ENCODE peak calls at places on chromosomes 7 and 10, in eight cellular contexts. P is esophagus muscularis mucosa, W is A549, B is stomach, H is tibial nerve, D is H1, T is transverse colon, N is sigmoid colon. O is an unnamed sample.

GRCh38 chr7:28533731-28534531 is 121.6 kb downstream of the CREB5 start:
- DNase-seq in P (no peak), W (peak), B (no peak), H (peak), D (no peak), T (no peak), N (peak), O (no peak)

GRCh38 chr10:26438534-26439269 is 561 bp downstream of the APBB1IP start:
- DNase-seq in P (peak), W (no peak), B (no peak), H (no peak), D (peak), T (peak), N (peak), O (peak)

GRCh38 chr7:101450064-101450463 is 87.4 kb downstream of the COL26A1 start:
- DNase-seq in P (no peak), W (no peak), B (no peak), H (no peak), D (no peak), T (no peak), N (no peak), O (no peak)

GRCh38 chr10:1872151-1872726 is 134.9 kb upstream of the ADARB2 start:
- DNase-seq in P (peak), W (no peak), B (no peak), H (no peak), D (no peak), T (no peak), N (no peak), O (no peak)

GRCh38 chr10:3775671-3776551 is 9.1 kb downstream of the KLF6 start:
- DNase-seq in P (no peak), W (peak), B (no peak), H (no peak), D (peak), T (peak), N (peak), O (no peak)

GRCh38 chr10:101560293-101561067 is 27.6 kb downstream of the POLL start:
- DNase-seq in P (no peak), W (no peak), B (peak), H (no peak), D (peak), T (no peak), N (peak), O (no peak)

GRCh38 chr7:83166781-83167180 is 4.1 kb upstream of the PCLO start:
- DNase-seq in P (no peak), W (no peak), B (no peak), H (no peak), D (no peak), T (no peak), N (no peak), O (no peak)

GRCh38 chr10:27252267-27253000 is 11.8 kb upstream of the ACBD5 start:
- DNase-seq in P (no peak), W (peak), B (peak), H (peak), D (peak), T (peak), N (no peak), O (peak)

GRCh38 chr10:131404886-131405285 is 93.4 kb upstream of the TCERG1L start:
- DNase-seq in P (no peak), W (no peak), B (no peak), H (no peak), D (no peak), T (no peak), N (no peak), O (no peak)

GRCh38 chr10:1939016-1939415 is 201.7 kb upstream of the ADARB2 start:
- DNase-seq in P (peak), W (no peak), B (no peak), H (no peak), D (no peak), T (no peak), N (no peak), O (no peak)

GRCh38 chr10:49282879-49283321 is 16.1 kb upstream of the C10orf71 start:
- DNase-seq in P (no peak), W (no peak), B (peak), H (no peak), D (no peak), T (no peak), N (peak), O (no peak)

GRCh38 chr7:105837765-105838241 is 38.6 kb downstream of the ATXN7L1 start:
- DNase-seq in P (peak), W (no peak), B (no peak), H (no peak), D (no peak), T (peak), N (peak), O (peak)

GRCh38 chr7:92325173-92325572 is 79.4 kb downstream of the ANKIB1 start:
- DNase-seq in P (no peak), W (no peak), B (no peak), H (no peak), D (no peak), T (no peak), N (no peak), O (no peak)

GRCh38 chr7:74405191-74405898 is 48.4 kb upstream of the GTF2IRD1 start:
- DNase-seq in P (no peak), W (peak), B (no peak), H (no peak), D (peak), T (no peak), N (peak), O (peak)

GRCh38 chr10:54800677-54801480 is at the start of gene PCDH15:
- DNase-seq in P (no peak), W (peak), B (no peak), H (no peak), D (peak), T (no peak), N (no peak), O (no peak)

GRCh38 chr10:45235823-45236222 is 79.6 kb downstream of the OR13A1 start:
- DNase-seq in P (peak), W (no peak), B (no peak), H (no peak), D (no peak), T (no peak), N (no peak), O (no peak)

GRCh38 chr10:6579904-6580278 is at the start of gene PRKCQ:
- DNase-seq in P (no peak), W (peak), B (no peak), H (no peak), D (no peak), T (peak), N (no peak), O (no peak)

GRCh38 chr10:1229574-1229973 is 173.4 kb downstream of the WDR37 start:
- DNase-seq in P (no peak), W (no peak), B (no peak), H (no peak), D (no peak), T (no peak), N (no peak), O (no peak)

GRCh38 chr10:71694567-71694968 is 25.0 kb downstream of the C10orf105 start:
- DNase-seq in P (no peak), W (no peak), B (peak), H (peak), D (no peak), T (peak), N (no peak), O (no peak)

GRCh38 chr7:22920664-22921063 is 93.3 kb downstream of the HYCC1 start:
- DNase-seq in P (no peak), W (peak), B (no peak), H (no peak), D (no peak), T (no peak), N (no peak), O (no peak)

GRCh38 chr7:50921114-50921513 is 138.4 kb upstream of the GRB10 start:
- DNase-seq in P (no peak), W (no peak), B (no peak), H (no peak), D (no peak), T (no peak), N (no peak), O (no peak)

GRCh38 chr10:43202657-43203490 is 64.0 kb downstream of the RASGEF1A start:
- DNase-seq in P (no peak), W (peak), B (peak), H (no peak), D (peak), T (peak), N (no peak), O (peak)

GRCh38 chr7:29857654-29858053 is 51.3 kb downstream of the WIPF3 start:
- DNase-seq in P (no peak), W (no peak), B (no peak), H (no peak), D (no peak), T (no peak), N (no peak), O (no peak)

DNA sequence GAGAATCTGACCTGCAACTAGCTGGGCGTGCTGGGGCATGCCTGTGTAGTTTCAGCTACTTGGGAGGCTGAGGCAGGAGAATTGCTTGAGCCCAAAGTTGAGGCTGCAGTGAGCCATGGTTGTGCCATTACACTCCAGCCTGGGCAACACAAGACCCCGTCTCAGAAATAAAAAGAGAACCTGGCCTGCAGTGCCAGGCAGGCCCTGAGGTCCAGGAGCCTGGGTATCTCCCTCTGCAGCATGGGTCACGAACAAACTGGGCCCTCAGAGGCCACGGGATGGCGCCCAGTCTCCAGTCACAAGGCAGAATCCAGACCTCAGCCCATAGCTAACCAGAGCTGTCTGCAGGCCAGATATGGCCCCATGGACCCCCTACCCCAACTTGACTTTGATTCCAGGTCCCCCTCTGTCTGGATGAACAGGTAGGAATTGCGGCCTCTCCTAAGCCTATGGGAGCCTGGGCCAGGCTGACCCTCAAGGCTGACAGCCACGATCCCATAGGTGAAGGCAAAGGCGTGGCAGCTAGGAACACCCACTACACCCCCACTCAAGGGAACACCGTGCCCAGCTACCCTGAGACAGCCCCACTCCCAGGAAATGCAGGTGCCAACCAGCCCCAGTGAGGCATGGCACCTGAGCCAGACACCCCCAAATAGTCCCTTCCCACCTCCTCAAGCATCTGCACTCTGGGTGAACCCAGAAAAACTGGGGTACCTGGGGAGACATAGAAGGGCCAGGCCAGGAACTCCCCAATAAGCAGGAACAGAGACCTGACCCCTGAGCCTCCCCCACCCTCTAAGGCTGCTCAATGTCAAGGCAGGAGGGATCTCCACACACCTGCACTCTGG is 102.8 kb upstream of the TNRC18 start:
- DNase-seq in P (no peak), W (peak), B (peak), H (no peak), D (peak), T (peak), N (peak), O (peak)
- TF ChIP-seq POLR2A in P (no peak), W (peak), B (peak), H (no peak), D (peak), T (peak), N (peak), O (peak)

GRCh38 chr10:76033457-76034196 is 602.2 kb downstream of the LRMDA start:
- DNase-seq in P (no peak), W (peak), B (peak), H (no peak), D (no peak), T (no peak), N (no peak), O (no peak)

GRCh38 chr10:76035010-76035727 is 603.7 kb downstream of the LRMDA start:
- DNase-seq in P (no peak), W (no peak), B (no peak), H (no peak), D (no peak), T (no peak), N (no peak), O (no peak)

GRCh38 chr10:76035728-76036409 is 604.4 kb downstream of the LRMDA start:
- DNase-seq in P (no peak), W (no peak), B (no peak), H (no peak), D (no peak), T (no peak), N (no peak), O (no peak)

GRCh38 chr10:76032442-76033039 is 601.1 kb downstream of the LRMDA start:
- DNase-seq in P (no peak), W (no peak), B (no peak), H (no peak), D (no peak), T (no peak), N (no peak), O (no peak)

GRCh38 chr10:76034236-76035009 is 603.0 kb downstream of the LRMDA start:
- DNase-seq in P (no peak), W (no peak), B (no peak), H (no peak), D (no peak), T (no peak), N (no peak), O (no peak)
- TF ChIP-seq EP300 in P (no peak), W (no peak), B (no peak), H (no peak), D (no peak), T (no peak), N (no peak), O (no peak)

DNA sequence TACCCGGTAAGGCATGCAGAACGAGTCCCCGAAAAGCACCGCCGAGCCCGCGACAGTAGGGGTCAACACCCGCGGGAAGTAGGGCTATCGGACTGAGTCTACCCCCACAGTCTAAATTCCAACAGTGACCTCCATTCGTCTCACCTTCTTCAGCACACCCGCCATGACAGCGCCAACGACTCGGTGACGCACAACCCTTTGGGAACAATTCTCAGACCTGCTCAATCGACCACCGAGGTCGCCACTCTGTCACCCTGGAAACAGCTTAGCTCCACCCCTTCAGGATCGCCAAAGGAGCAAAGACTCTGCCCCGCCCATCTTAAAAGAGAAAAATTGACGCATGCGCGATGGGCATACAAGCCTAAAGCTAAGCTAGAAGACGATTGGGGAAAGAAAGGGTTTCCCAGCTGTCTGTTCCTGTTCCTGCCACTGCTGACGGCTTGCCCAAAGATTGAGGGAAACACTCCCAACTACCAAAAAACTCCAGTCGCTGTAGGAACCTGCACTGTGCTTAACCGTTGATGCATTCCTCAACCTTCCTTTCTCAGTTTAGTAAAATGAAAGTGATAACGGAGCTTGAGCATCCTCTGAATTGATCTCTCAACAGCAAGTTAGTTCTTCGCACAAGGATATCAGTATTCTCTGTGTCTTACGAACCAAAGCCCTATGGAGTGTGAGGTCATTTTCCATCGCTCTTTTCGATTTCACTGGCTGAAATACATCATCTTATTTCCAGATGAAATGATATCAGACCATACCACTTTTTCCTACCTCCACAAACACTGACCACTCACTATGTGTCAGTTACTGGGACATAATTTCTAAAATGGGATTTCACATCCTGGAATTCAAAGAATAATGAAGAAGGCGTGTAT is at the start of gene NDUFA5:
- DNase-seq in P (peak), W (peak), B (peak), H (peak), D (peak), T (peak), N (peak), O (peak)
- TF ChIP-seq POLR2A in P (peak), W (peak), B (peak), H (peak), D (peak), T (peak), N (peak), O (no peak)

DNA sequence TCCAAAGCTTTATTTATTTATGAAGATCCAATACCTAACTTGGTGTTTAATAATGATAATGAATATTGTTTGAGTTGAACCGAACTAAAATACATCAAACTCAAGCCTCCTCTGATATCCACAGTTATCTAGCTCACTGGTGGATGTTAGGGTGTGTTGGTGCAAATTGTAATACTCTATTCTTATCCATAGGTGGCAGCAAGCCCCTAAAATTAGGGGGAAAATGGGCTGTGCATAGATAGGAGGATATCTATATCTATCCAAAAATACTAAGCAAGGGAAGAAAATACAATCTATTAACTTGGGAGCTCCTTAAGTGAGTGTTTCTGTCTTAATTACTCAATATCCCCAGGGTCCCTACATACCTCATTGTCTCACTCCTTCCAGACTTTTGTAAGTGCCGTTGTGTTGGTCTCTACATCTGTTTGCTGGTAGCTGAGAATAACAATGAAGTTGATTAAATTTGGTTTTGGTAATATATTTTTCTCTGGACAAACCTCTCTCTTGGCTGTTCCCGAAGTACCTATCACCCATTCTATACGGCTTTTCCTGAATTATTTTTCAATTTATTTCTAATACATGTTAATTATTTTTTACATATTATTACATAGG is 55.0 kb upstream of the VWDE start:
- DNase-seq in P (no peak), W (peak), B (no peak), H (no peak), D (no peak), T (no peak), N (no peak), O (no peak)
- TF ChIP-seq EP300 in P (no peak), W (no peak), B (no peak), H (no peak), D (no peak), T (no peak), N (no peak), O (no peak)

GRCh38 chr10:119166564-119166963 is 1.1 kb upstream of the SFXN4 start:
- DNase-seq in P (no peak), W (no peak), B (no peak), H (no peak), D (no peak), T (no peak), N (no peak), O (no peak)

GRCh38 chr10:119167041-119167440 is 1.5 kb upstream of the SFXN4 start:
- DNase-seq in P (no peak), W (no peak), B (no peak), H (no peak), D (no peak), T (no peak), N (no peak), O (no peak)

GRCh38 chr10:119166111-119166500 is 592 bp upstream of the SFXN4 start:
- DNase-seq in P (no peak), W (no peak), B (no peak), H (no peak), D (peak), T (no peak), N (no peak), O (no peak)

GRCh38 chr10:119162693-119163092 is 2.8 kb downstream of the SFXN4 start:
- DNase-seq in P (no peak), W (no peak), B (no peak), H (no peak), D (no peak), T (no peak), N (no peak), O (no peak)

GRCh38 chr10:119165171-119166110 is at the start of gene SFXN4:
- DNase-seq in P (peak), W (peak), B (peak), H (peak), D (peak), T (peak), N (peak), O (peak)
- TF ChIP-seq POLR2A in P (peak), W (peak), B (no peak), H (peak), D (peak), T (peak), N (peak), O (peak)

GRCh38 chr7:102466097-102466496 is 1.3 kb downstream of the LRWD1 start:
- DNase-seq in P (no peak), W (no peak), B (no peak), H (no peak), D (no peak), T (no peak), N (no peak), O (no peak)

GRCh38 chr7:102460467-102460866 is 4.2 kb downstream of the ALKBH4 start:
- DNase-seq in P (no peak), W (no peak), B (no peak), H (no peak), D (no peak), T (no peak), N (no peak), O (no peak)

GRCh38 chr7:102464577-102465280 is at the start of the genes ALKBH4 and LRWD1:
- DNase-seq in P (peak), W (peak), B (peak), H (peak), D (peak), T (peak), N (peak), O (peak)

GRCh38 chr7:102467581-102468415 is 3.0 kb downstream of the LRWD1 start:
- DNase-seq in P (no peak), W (no peak), B (no peak), H (no peak), D (no peak), T (no peak), N (peak), O (peak)

GRCh38 chr7:102463841-102464576 is 654 bp downstream of the ALKBH4 start:
- DNase-seq in P (no peak), W (no peak), B (no peak), H (no peak), D (no peak), T (no peak), N (no peak), O (no peak)
- TF ChIP-seq EP300 in P (no peak), W (no peak), B (no peak), H (no peak), D (no peak), T (no peak), N (no peak), O (no peak)

DNA sequence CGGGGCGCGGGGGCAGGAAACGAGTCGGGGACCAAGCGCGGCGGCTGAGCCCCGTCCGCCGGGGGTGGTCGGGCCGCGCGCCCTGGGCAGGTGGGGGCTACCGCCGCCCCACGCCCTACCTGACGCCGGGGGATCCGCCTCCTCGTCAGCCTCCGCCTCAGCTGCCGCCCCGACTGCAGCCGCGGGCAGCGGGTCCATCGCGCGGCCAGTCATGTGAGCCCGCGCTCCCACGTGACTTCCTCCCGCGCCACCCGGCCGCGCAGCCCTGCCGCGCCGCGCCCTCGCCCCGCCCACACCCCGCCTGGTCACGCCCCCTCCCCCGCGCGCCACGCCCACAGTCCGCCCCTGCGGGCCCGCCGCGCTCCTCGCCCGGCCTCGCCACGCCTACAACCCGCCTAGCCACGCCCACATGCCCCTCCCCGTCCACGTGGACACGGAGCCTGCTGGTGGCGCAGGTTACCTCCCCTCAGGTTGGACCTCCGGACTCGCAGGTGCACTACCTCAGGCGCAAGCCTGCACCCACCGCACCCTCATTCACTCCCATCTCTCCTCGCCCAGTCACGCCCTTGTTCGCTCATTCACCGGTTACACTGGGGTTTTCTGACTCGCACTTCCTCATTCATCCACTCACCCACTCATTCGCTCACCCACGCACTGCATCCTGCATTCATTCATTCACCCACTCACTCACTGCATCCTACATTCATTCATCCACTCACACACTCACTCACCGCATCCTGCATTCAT is at the start of gene SNX8:
- DNase-seq in P (peak), W (peak), B (peak), H (peak), D (peak), T (peak), N (peak), O (peak)
- TF ChIP-seq POLR2A in P (no peak), W (peak), B (no peak), H (peak), D (peak), T (peak), N (no peak), O (peak)